ENCODE peak calls at places on chromosomes 6 and 20, in ten cellular contexts. One of them, this sample, is unnamed.

GRCh38 chr6:122947355-122947754 is 48.7 kb upstream of the CLVS2 start:
- DNase-seq in GM12878: no peak
- DNase-seq in HFF-Myc: no peak
- DNase-seq in fibroblast of mammary gland: peak
- DNase-seq in colonic mucosa: no peak
- DNase-seq in mesendoderm: peak
- DNase-seq in mucosa of descending colon: no peak
- DNase-seq in psoas muscle: no peak
- DNase-seq in lung: no peak
- DNase-seq in naive thymus-derived CD4-positive, alpha-beta T cell: no peak
- DNase-seq in this sample: peak

GRCh38 chr6:52693777-52694176 is 22.9 kb downstream of the TMEM14A start:
- DNase-seq in naive thymus-derived CD4-positive, alpha-beta T cell: no peak
- DNase-seq in HFF-Myc: no peak
- DNase-seq in mucosa of descending colon: no peak
- DNase-seq in GM12878: no peak
- DNase-seq in mesendoderm: no peak
- DNase-seq in lung: no peak
- DNase-seq in colonic mucosa: no peak
- DNase-seq in fibroblast of mammary gland: no peak
- DNase-seq in psoas muscle: no peak
- DNase-seq in this sample: no peak

GRCh38 chr6:134523903-134524302 is 206.0 kb upstream of the SGK1 start:
- DNase-seq in lung: no peak
- DNase-seq in mesendoderm: no peak
- DNase-seq in psoas muscle: no peak
- DNase-seq in GM12878: no peak
- DNase-seq in fibroblast of mammary gland: no peak
- DNase-seq in HFF-Myc: no peak
- DNase-seq in colonic mucosa: no peak
- DNase-seq in naive thymus-derived CD4-positive, alpha-beta T cell: no peak
- DNase-seq in mucosa of descending colon: no peak
- DNase-seq in this sample: no peak

GRCh38 chr6:139373928-139374356 is 506 bp downstream of the CITED2 start:
- DNase-seq in naive thymus-derived CD4-positive, alpha-beta T cell: no peak
- DNase-seq in HFF-Myc: peak
- DNase-seq in mesendoderm: no peak
- DNase-seq in GM12878: no peak
- DNase-seq in fibroblast of mammary gland: no peak
- DNase-seq in psoas muscle: no peak
- DNase-seq in colonic mucosa: no peak
- DNase-seq in mucosa of descending colon: no peak
- DNase-seq in lung: no peak
- DNase-seq in this sample: no peak

GRCh38 chr6:138593100-138593877 is 94.0 kb upstream of the NHSL1 start:
- DNase-seq in GM12878: peak
- DNase-seq in HFF-Myc: peak
- DNase-seq in fibroblast of mammary gland: peak
- DNase-seq in lung: peak
- DNase-seq in psoas muscle: peak
- DNase-seq in colonic mucosa: peak
- DNase-seq in mucosa of descending colon: peak
- DNase-seq in mesendoderm: peak
- DNase-seq in naive thymus-derived CD4-positive, alpha-beta T cell: peak
- DNase-seq in this sample: no peak

GRCh38 chr20:16308754-16309153 is 264.5 kb downstream of the KIF16B start:
- DNase-seq in lung: no peak
- DNase-seq in HFF-Myc: no peak
- DNase-seq in mesendoderm: peak
- DNase-seq in mucosa of descending colon: no peak
- DNase-seq in fibroblast of mammary gland: peak
- DNase-seq in GM12878: no peak
- DNase-seq in colonic mucosa: no peak
- DNase-seq in naive thymus-derived CD4-positive, alpha-beta T cell: no peak
- DNase-seq in psoas muscle: no peak
- DNase-seq in this sample: no peak

GRCh38 chr20:49909499-49910339 is 5.6 kb downstream of the SPATA2 start:
- DNase-seq in psoas muscle: peak
- DNase-seq in GM12878: no peak
- DNase-seq in mesendoderm: peak
- DNase-seq in lung: no peak
- DNase-seq in fibroblast of mammary gland: no peak
- DNase-seq in naive thymus-derived CD4-positive, alpha-beta T cell: no peak
- DNase-seq in colonic mucosa: peak
- DNase-seq in HFF-Myc: no peak
- DNase-seq in mucosa of descending colon: peak
- DNase-seq in this sample: no peak

GRCh38 chr6:167683028-167683862 is 143.5 kb upstream of the AFDN start:
- DNase-seq in naive thymus-derived CD4-positive, alpha-beta T cell: no peak
- DNase-seq in psoas muscle: peak
- DNase-seq in mesendoderm: no peak
- DNase-seq in lung: no peak
- DNase-seq in HFF-Myc: no peak
- DNase-seq in mucosa of descending colon: peak
- DNase-seq in GM12878: no peak
- DNase-seq in fibroblast of mammary gland: peak
- DNase-seq in colonic mucosa: peak
- DNase-seq in this sample: no peak

GRCh38 chr20:24840121-24840713 is 108.9 kb upstream of the CST7 start:
- DNase-seq in lung: no peak
- DNase-seq in fibroblast of mammary gland: no peak
- DNase-seq in HFF-Myc: no peak
- DNase-seq in GM12878: peak
- DNase-seq in psoas muscle: no peak
- DNase-seq in mesendoderm: no peak
- DNase-seq in naive thymus-derived CD4-positive, alpha-beta T cell: no peak
- DNase-seq in mucosa of descending colon: no peak
- DNase-seq in colonic mucosa: no peak
- DNase-seq in this sample: no peak

GRCh38 chr6:5462856-5463255 is 201.5 kb downstream of the FARS2 start:
- DNase-seq in mesendoderm: no peak
- DNase-seq in HFF-Myc: no peak
- DNase-seq in lung: no peak
- DNase-seq in mucosa of descending colon: no peak
- DNase-seq in psoas muscle: no peak
- DNase-seq in fibroblast of mammary gland: no peak
- DNase-seq in colonic mucosa: no peak
- DNase-seq in naive thymus-derived CD4-positive, alpha-beta T cell: no peak
- DNase-seq in GM12878: no peak
- DNase-seq in this sample: no peak

GRCh38 chr6:44446626-44447297 is 59.3 kb downstream of the CDC5L start:
- DNase-seq in HFF-Myc: no peak
- DNase-seq in psoas muscle: no peak
- DNase-seq in fibroblast of mammary gland: peak
- DNase-seq in lung: no peak
- DNase-seq in colonic mucosa: no peak
- DNase-seq in naive thymus-derived CD4-positive, alpha-beta T cell: no peak
- DNase-seq in GM12878: no peak
- DNase-seq in mucosa of descending colon: no peak
- DNase-seq in mesendoderm: no peak
- DNase-seq in this sample: no peak

GRCh38 chr6:162200036-162200435 is 527.5 kb downstream of the PRKN start:
- DNase-seq in naive thymus-derived CD4-positive, alpha-beta T cell: no peak
- DNase-seq in psoas muscle: no peak
- DNase-seq in colonic mucosa: no peak
- DNase-seq in lung: no peak
- DNase-seq in mucosa of descending colon: no peak
- DNase-seq in fibroblast of mammary gland: no peak
- DNase-seq in HFF-Myc: no peak
- DNase-seq in mesendoderm: no peak
- DNase-seq in GM12878: no peak
- DNase-seq in this sample: no peak

GRCh38 chr6:106158816-106159215 is 72.7 kb downstream of the PRDM1 start:
- DNase-seq in GM12878: no peak
- DNase-seq in mucosa of descending colon: no peak
- DNase-seq in psoas muscle: no peak
- DNase-seq in naive thymus-derived CD4-positive, alpha-beta T cell: no peak
- DNase-seq in fibroblast of mammary gland: no peak
- DNase-seq in mesendoderm: no peak
- DNase-seq in lung: no peak
- DNase-seq in HFF-Myc: no peak
- DNase-seq in colonic mucosa: no peak
- DNase-seq in this sample: no peak

GRCh38 chr20:13452470-13453124 is 186.1 kb downstream of the TASP1 start:
- DNase-seq in naive thymus-derived CD4-positive, alpha-beta T cell: no peak
- DNase-seq in lung: no peak
- DNase-seq in colonic mucosa: no peak
- DNase-seq in fibroblast of mammary gland: no peak
- DNase-seq in mesendoderm: no peak
- DNase-seq in psoas muscle: no peak
- DNase-seq in mucosa of descending colon: no peak
- DNase-seq in HFF-Myc: no peak
- DNase-seq in GM12878: no peak
- DNase-seq in this sample: no peak

GRCh38 chr6:81988871-81989270 is 236.4 kb upstream of the TENT5A start:
- DNase-seq in naive thymus-derived CD4-positive, alpha-beta T cell: no peak
- DNase-seq in psoas muscle: no peak
- DNase-seq in fibroblast of mammary gland: no peak
- DNase-seq in mesendoderm: no peak
- DNase-seq in HFF-Myc: no peak
- DNase-seq in mucosa of descending colon: no peak
- DNase-seq in colonic mucosa: no peak
- DNase-seq in GM12878: no peak
- DNase-seq in lung: no peak
- DNase-seq in this sample: no peak

GRCh38 chr20:19886666-19887288 is 128.7 kb downstream of the RIN2 start:
- DNase-seq in colonic mucosa: peak
- DNase-seq in psoas muscle: no peak
- DNase-seq in fibroblast of mammary gland: peak
- DNase-seq in mesendoderm: peak
- DNase-seq in HFF-Myc: no peak
- DNase-seq in GM12878: no peak
- DNase-seq in naive thymus-derived CD4-positive, alpha-beta T cell: no peak
- DNase-seq in mucosa of descending colon: peak
- DNase-seq in lung: no peak
- DNase-seq in this sample: no peak

GRCh38 chr20:2859330-2860121 is 13.8 kb upstream of the PTPRA start:
- DNase-seq in colonic mucosa: no peak
- DNase-seq in mucosa of descending colon: no peak
- DNase-seq in mesendoderm: no peak
- DNase-seq in naive thymus-derived CD4-positive, alpha-beta T cell: no peak
- DNase-seq in psoas muscle: no peak
- DNase-seq in lung: no peak
- DNase-seq in GM12878: no peak
- DNase-seq in fibroblast of mammary gland: peak
- DNase-seq in HFF-Myc: no peak
- DNase-seq in this sample: no peak

DNA sequence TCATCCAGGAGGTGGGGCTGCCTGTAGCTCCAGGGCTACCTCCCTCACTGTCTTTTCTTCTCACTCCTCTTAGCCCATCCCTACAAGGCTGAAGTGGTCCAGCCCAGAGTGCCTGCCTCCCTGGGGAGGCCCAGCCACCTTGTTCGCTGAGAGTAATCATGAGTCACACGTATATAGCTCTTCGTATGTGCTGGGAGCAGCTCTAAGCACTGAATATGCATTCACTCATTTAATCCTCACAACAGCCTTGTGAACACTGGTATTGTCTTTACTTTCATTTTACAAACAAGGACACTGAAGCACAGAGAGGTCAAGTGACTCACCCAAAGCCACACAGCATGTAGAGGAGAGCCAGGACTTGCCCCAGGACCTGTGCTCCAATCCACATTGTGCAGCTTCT is 14.7 kb upstream of the CCDC167 start:
- DNase-seq in lung: no peak
- DNase-seq in mesendoderm: peak
- DNase-seq in naive thymus-derived CD4-positive, alpha-beta T cell: peak
- DNase-seq in colonic mucosa: no peak
- DNase-seq in fibroblast of mammary gland: peak
- DNase-seq in GM12878: no peak
- DNase-seq in HFF-Myc: no peak
- DNase-seq in mucosa of descending colon: no peak
- DNase-seq in psoas muscle: no peak
- DNase-seq in this sample: no peak
- H3K4me3 ChIP-seq in lung: no peak
- H3K4me3 ChIP-seq in mesendoderm: no peak
- H3K4me3 ChIP-seq in naive thymus-derived CD4-positive, alpha-beta T cell: peak
- H3K4me3 ChIP-seq in colonic mucosa: no peak
- H3K4me3 ChIP-seq in fibroblast of mammary gland: no peak
- H3K4me3 ChIP-seq in GM12878: no peak
- H3K4me3 ChIP-seq in HFF-Myc: no peak
- H3K4me3 ChIP-seq in mucosa of descending colon: no peak
- H3K4me3 ChIP-seq in psoas muscle: no peak
- H3K4me3 ChIP-seq in this sample: peak

GRCh38 chr20:18223399-18223798 is 64.9 kb upstream of the ZNF133 start:
- DNase-seq in naive thymus-derived CD4-positive, alpha-beta T cell: no peak
- DNase-seq in psoas muscle: no peak
- DNase-seq in GM12878: no peak
- DNase-seq in lung: no peak
- DNase-seq in colonic mucosa: no peak
- DNase-seq in HFF-Myc: no peak
- DNase-seq in mucosa of descending colon: no peak
- DNase-seq in fibroblast of mammary gland: no peak
- DNase-seq in mesendoderm: peak
- DNase-seq in this sample: no peak

GRCh38 chr20:18225652-18226051 is 62.7 kb upstream of the ZNF133 start:
- DNase-seq in HFF-Myc: no peak
- DNase-seq in fibroblast of mammary gland: peak
- DNase-seq in psoas muscle: no peak
- DNase-seq in naive thymus-derived CD4-positive, alpha-beta T cell: no peak
- DNase-seq in mucosa of descending colon: no peak
- DNase-seq in lung: no peak
- DNase-seq in mesendoderm: no peak
- DNase-seq in colonic mucosa: no peak
- DNase-seq in GM12878: no peak
- DNase-seq in this sample: no peak

GRCh38 chr20:18224968-18225568 is 63.3 kb upstream of the ZNF133 start:
- DNase-seq in colonic mucosa: peak
- DNase-seq in lung: peak
- DNase-seq in naive thymus-derived CD4-positive, alpha-beta T cell: no peak
- DNase-seq in GM12878: no peak
- DNase-seq in mucosa of descending colon: peak
- DNase-seq in fibroblast of mammary gland: peak
- DNase-seq in mesendoderm: peak
- DNase-seq in psoas muscle: peak
- DNase-seq in HFF-Myc: peak
- DNase-seq in this sample: no peak
- H3K4me3 ChIP-seq in colonic mucosa: no peak
- H3K4me3 ChIP-seq in lung: no peak
- H3K4me3 ChIP-seq in naive thymus-derived CD4-positive, alpha-beta T cell: no peak
- H3K4me3 ChIP-seq in GM12878: no peak
- H3K4me3 ChIP-seq in mucosa of descending colon: no peak
- H3K4me3 ChIP-seq in fibroblast of mammary gland: peak
- H3K4me3 ChIP-seq in mesendoderm: no peak
- H3K4me3 ChIP-seq in psoas muscle: no peak
- H3K4me3 ChIP-seq in HFF-Myc: peak
- H3K4me3 ChIP-seq in this sample: no peak

GRCh38 chr6:30683137-30683979 is 3.1 kb downstream of the PPP1R18 start:
- DNase-seq in HFF-Myc: no peak
- DNase-seq in fibroblast of mammary gland: no peak
- DNase-seq in naive thymus-derived CD4-positive, alpha-beta T cell: no peak
- DNase-seq in mucosa of descending colon: no peak
- DNase-seq in mesendoderm: no peak
- DNase-seq in GM12878: no peak
- DNase-seq in lung: no peak
- DNase-seq in psoas muscle: no peak
- DNase-seq in colonic mucosa: no peak
- DNase-seq in this sample: no peak
- H3K4me3 ChIP-seq in HFF-Myc: peak
- H3K4me3 ChIP-seq in fibroblast of mammary gland: peak
- H3K4me3 ChIP-seq in naive thymus-derived CD4-positive, alpha-beta T cell: peak
- H3K4me3 ChIP-seq in mucosa of descending colon: peak
- H3K4me3 ChIP-seq in mesendoderm: peak
- H3K4me3 ChIP-seq in GM12878: peak
- H3K4me3 ChIP-seq in lung: peak
- H3K4me3 ChIP-seq in psoas muscle: peak
- H3K4me3 ChIP-seq in colonic mucosa: peak
- H3K4me3 ChIP-seq in this sample: peak

GRCh38 chr6:68343901-68344300 is 291.2 kb upstream of the ADGRB3 start:
- DNase-seq in mesendoderm: peak
- DNase-seq in mucosa of descending colon: peak
- DNase-seq in colonic mucosa: no peak
- DNase-seq in HFF-Myc: no peak
- DNase-seq in GM12878: no peak
- DNase-seq in naive thymus-derived CD4-positive, alpha-beta T cell: no peak
- DNase-seq in fibroblast of mammary gland: peak
- DNase-seq in lung: no peak
- DNase-seq in psoas muscle: no peak
- DNase-seq in this sample: peak
- H3K4me3 ChIP-seq in mesendoderm: no peak
- H3K4me3 ChIP-seq in mucosa of descending colon: no peak
- H3K4me3 ChIP-seq in colonic mucosa: no peak
- H3K4me3 ChIP-seq in HFF-Myc: no peak
- H3K4me3 ChIP-seq in GM12878: no peak
- H3K4me3 ChIP-seq in naive thymus-derived CD4-positive, alpha-beta T cell: no peak
- H3K4me3 ChIP-seq in fibroblast of mammary gland: no peak
- H3K4me3 ChIP-seq in lung: no peak
- H3K4me3 ChIP-seq in psoas muscle: no peak
- H3K4me3 ChIP-seq in this sample: no peak